ENCODE peak calls at places on chromosomes 11 and 22, in nine cellular contexts. D is A549, B is AG10803, T is NCI-H1436 treated with DMSO at 0.1 percent for 48 hours, P is lower leg skin, U is M059J, W is stromal cell of bone marrow, C is T-cell, O is AG04450. K is an unnamed sample.
A peak's percentile ranks its signal among the peaks of the same experiment; 100 is the strongest.

GRCh38 chr11:1356007-1356435 is 33.7 kb upstream of the BRSK2 start:
- DNase-seq in D (no peak), B (peak; percentile 13), T (no peak), P (no peak), U (no peak), W (no peak), C (no peak), O (no peak), K (no peak)

GRCh38 chr11:107665016-107665415 is 46.8 kb downstream of the SLN start:
- DNase-seq in D (no peak), B (no peak), T (no peak), P (no peak), U (no peak), W (no peak), C (no peak), O (no peak), K (peak; percentile 5)

GRCh38 chr22:24867327-24868022 is 61.5 kb downstream of the SGSM1 start:
- DNase-seq in D (no peak), B (no peak), T (no peak), P (no peak), U (no peak), W (no peak), C (no peak), O (no peak), K (no peak)

GRCh38 chr11:127625402-127625801 is 624.8 kb upstream of the KIRREL3 start:
- DNase-seq in D (no peak), B (no peak), T (no peak), P (no peak), U (no peak), W (no peak), C (no peak), O (no peak), K (no peak)

GRCh38 chr22:20658433-20659222 is 115.3 kb upstream of the SERPIND1 start:
- DNase-seq in D (no peak), B (no peak), T (no peak), P (no peak), U (no peak), W (no peak), C (no peak), O (no peak), K (no peak)

GRCh38 chr11:46308632-46309419 is 31.4 kb downstream of the CREB3L1 start:
- DNase-seq in D (peak; percentile 80), B (peak; percentile 66), T (no peak), P (peak; percentile 76), U (peak; percentile 64), W (no peak), C (peak; percentile 47), O (no peak), K (peak; percentile 55)

GRCh38 chr11:125179895-125180294 is 15.3 kb downstream of the PKNOX2 start:
- DNase-seq in D (no peak), B (no peak), T (no peak), P (no peak), U (no peak), W (no peak), C (no peak), O (no peak), K (no peak)

GRCh38 chr11:64089027-64089360 is 53.3 kb downstream of the FLRT1 start:
- DNase-seq in D (no peak), B (no peak), T (no peak), P (no peak), U (no peak), W (no peak), C (no peak), O (no peak), K (no peak)

GRCh38 chr11:65613091-65613928 is 711 bp downstream of the MAP3K11 start:
- DNase-seq in D (no peak), B (no peak), T (no peak), P (peak; percentile 37), U (no peak), W (no peak), C (no peak), O (no peak), K (no peak)

GRCh38 chr22:22953796-22954195 is 66.2 kb downstream of the IGLL5 start:
- DNase-seq in D (no peak), B (no peak), T (no peak), P (no peak), U (no peak), W (no peak), C (no peak), O (no peak), K (no peak)

GRCh38 chr11:46837860-46838259 is 8.2 kb downstream of the CKAP5 start:
- DNase-seq in D (no peak), B (no peak), T (no peak), P (no peak), U (no peak), W (no peak), C (no peak), O (no peak), K (no peak)

GRCh38 chr11:132427611-132428010 is 1057.2 kb downstream of the NTM start:
- DNase-seq in D (no peak), B (peak; percentile 79), T (no peak), P (no peak), U (peak; percentile 52), W (peak; percentile 30), C (no peak), O (no peak), K (peak; percentile 45)

GRCh38 chr22:35349704-35350538 is 31.0 kb upstream of the HMOX1 start:
- DNase-seq in D (no peak), B (peak; percentile 43), T (peak; percentile 56), P (no peak), U (peak; percentile 25), W (no peak), C (no peak), O (no peak), K (no peak)

GRCh38 chr11:131618203-131618602 is 247.8 kb downstream of the NTM start:
- DNase-seq in D (no peak), B (peak; percentile 81), T (no peak), P (no peak), U (no peak), W (peak; percentile 44), C (no peak), O (no peak), K (no peak)

GRCh38 chr11:94961255-94961654 is 12.1 kb downstream of the CWC15 start:
- DNase-seq in D (no peak), B (no peak), T (no peak), P (no peak), U (no peak), W (no peak), C (no peak), O (no peak), K (no peak)

GRCh38 chr11:72102162-72102561 is 935 bp downstream of the LAMTOR1 start:
- DNase-seq in D (no peak), B (no peak), T (no peak), P (no peak), U (no peak), W (no peak), C (no peak), O (no peak), K (no peak)